ENCODE peak calls at places on chromosomes 1 and 21, in seven cellular contexts. N, P, Z, Y, X, B and J are unnamed samples.
A peak's percentile ranks its signal among the peaks of the same experiment; 100 is the strongest.

GRCh38 chr1:154478639-154479038 is 23.4 kb upstream of the TDRD10 start:
- DNase-seq in N (no peak), P (peak; percentile 34), Z (peak; percentile 13), Y (no peak), X (no peak), B (no peak), J (no peak)

GRCh38 chr1:27656157-27656893 is 15.7 kb downstream of the IFI6 start:
- DNase-seq in N (peak; percentile 94), P (peak; percentile 77), Z (peak; percentile 67), Y (peak; percentile 89), X (peak; percentile 77), B (no peak), J (no peak)

GRCh38 chr1:10074059-10074854 is 41.5 kb downstream of the UBE4B start:
- DNase-seq in N (peak; percentile 17), P (peak; percentile 98), Z (peak; percentile 98), Y (no peak), X (no peak), B (peak; percentile 42), J (no peak)

GRCh38 chr1:1946540-1946939 is 27.5 kb upstream of the TMEM52 start:
- DNase-seq in N (no peak), P (peak; percentile 7), Z (no peak), Y (no peak), X (no peak), B (no peak), J (no peak)

GRCh38 chr1:15799928-15800835 is 7.3 kb downstream of the UQCRHL start:
- DNase-seq in N (peak; percentile 96), P (peak; percentile 31), Z (peak; percentile 65), Y (peak; percentile 79), X (peak; percentile 62), B (peak; percentile 99), J (no peak)

GRCh38 chr1:84675106-84675505 is 15.2 kb downstream of the SSX2IP start:
- DNase-seq in N (no peak), P (peak; percentile 50), Z (peak; percentile 15), Y (no peak), X (no peak), B (no peak), J (no peak)

GRCh38 chr21:44496900-44497550 is 41.7 kb downstream of the LRRC3 start:
- DNase-seq in N (no peak), P (no peak), Z (no peak), Y (no peak), X (no peak), B (no peak), J (no peak)

GRCh38 chr1:94929351-94929814 is 2.5 kb upstream of the CNN3 start:
- DNase-seq in N (no peak), P (no peak), Z (peak; percentile 57), Y (no peak), X (no peak), B (no peak), J (no peak)

GRCh38 chr1:150683914-150684313 is 13.0 kb downstream of the GOLPH3L start:
- DNase-seq in N (peak; percentile 70), P (no peak), Z (no peak), Y (no peak), X (no peak), B (no peak), J (no peak)

GRCh38 chr1:212752934-212753497 is 38.6 kb downstream of the NSL1 start:
- DNase-seq in N (no peak), P (no peak), Z (peak; percentile 62), Y (no peak), X (no peak), B (no peak), J (no peak)

GRCh38 chr1:25529518-25530347 is 13.7 kb upstream of the LDLRAP1 start:
- DNase-seq in N (no peak), P (no peak), Z (no peak), Y (no peak), X (no peak), B (peak; percentile 31), J (no peak)

GRCh38 chr21:42012763-42013329 is 2.7 kb upstream of the ZBTB21 start:
- DNase-seq in N (no peak), P (no peak), Z (no peak), Y (no peak), X (peak; percentile 20), B (peak; percentile 41), J (no peak)

GRCh38 chr21:42734323-42734971 is 81.0 kb downstream of the PDE9A start:
- DNase-seq in N (no peak), P (no peak), Z (no peak), Y (no peak), X (no peak), B (no peak), J (no peak)

GRCh38 chr1:47631596-47631995 is 193.8 kb downstream of the FOXD2 start:
- DNase-seq in N (no peak), P (no peak), Z (no peak), Y (no peak), X (no peak), B (no peak), J (no peak)

GRCh38 chr1:157288006-157288405 is 149.8 kb upstream of the ETV3 start:
- DNase-seq in N (no peak), P (no peak), Z (no peak), Y (peak; percentile 7), X (peak; percentile 4), B (no peak), J (no peak)

DNA sequence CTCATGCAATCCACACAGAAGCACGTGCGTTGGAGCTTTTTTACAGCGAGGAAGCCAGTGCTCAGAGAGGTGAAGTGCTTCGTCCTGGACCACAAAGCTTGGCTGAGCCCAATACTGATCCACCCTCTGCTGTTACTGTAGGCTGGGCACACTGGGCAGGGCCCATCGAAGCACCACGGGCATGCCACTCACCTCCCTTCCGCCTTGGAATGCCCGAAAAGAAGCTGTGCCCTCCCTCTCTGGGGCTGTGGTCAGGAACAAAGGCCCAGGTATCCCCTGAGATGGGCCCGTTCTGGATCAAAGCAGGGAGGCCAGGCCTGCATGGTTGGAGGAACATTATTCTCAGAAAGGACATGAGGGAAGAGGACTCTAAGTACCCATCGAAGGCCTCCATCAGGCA is 206.7 kb upstream of the C1orf174 start:
- DNase-seq in N (no peak), P (no peak), Z (no peak), Y (no peak), X (no peak), B (no peak), J (no peak)
- H3K27ac ChIP-seq in N (no peak overlapping the region), P (no peak overlapping the region), Z (no peak overlapping the region), Y (no peak overlapping the region), X (no peak overlapping the region), B (no peak overlapping the region), J (no peak overlapping the region)

GRCh38 chr1:66302810-66303209 is 231.1 kb upstream of the SGIP1 start:
- DNase-seq in N (no peak), P (peak; percentile 49), Z (no peak), Y (no peak), X (no peak), B (no peak), J (no peak)

GRCh38 chr1:66300986-66301451 is 232.9 kb upstream of the SGIP1 start:
- DNase-seq in N (no peak), P (peak; percentile 59), Z (peak; percentile 67), Y (no peak), X (no peak), B (no peak), J (no peak)

GRCh38 chr1:66298427-66298826 is 235.5 kb upstream of the SGIP1 start:
- DNase-seq in N (no peak), P (no peak), Z (no peak), Y (no peak), X (no peak), B (no peak), J (no peak)

GRCh38 chr1:66302184-66302742 is 231.7 kb upstream of the SGIP1 start:
- DNase-seq in N (no peak), P (no peak), Z (no peak), Y (no peak), X (no peak), B (no peak), J (no peak)

DNA sequence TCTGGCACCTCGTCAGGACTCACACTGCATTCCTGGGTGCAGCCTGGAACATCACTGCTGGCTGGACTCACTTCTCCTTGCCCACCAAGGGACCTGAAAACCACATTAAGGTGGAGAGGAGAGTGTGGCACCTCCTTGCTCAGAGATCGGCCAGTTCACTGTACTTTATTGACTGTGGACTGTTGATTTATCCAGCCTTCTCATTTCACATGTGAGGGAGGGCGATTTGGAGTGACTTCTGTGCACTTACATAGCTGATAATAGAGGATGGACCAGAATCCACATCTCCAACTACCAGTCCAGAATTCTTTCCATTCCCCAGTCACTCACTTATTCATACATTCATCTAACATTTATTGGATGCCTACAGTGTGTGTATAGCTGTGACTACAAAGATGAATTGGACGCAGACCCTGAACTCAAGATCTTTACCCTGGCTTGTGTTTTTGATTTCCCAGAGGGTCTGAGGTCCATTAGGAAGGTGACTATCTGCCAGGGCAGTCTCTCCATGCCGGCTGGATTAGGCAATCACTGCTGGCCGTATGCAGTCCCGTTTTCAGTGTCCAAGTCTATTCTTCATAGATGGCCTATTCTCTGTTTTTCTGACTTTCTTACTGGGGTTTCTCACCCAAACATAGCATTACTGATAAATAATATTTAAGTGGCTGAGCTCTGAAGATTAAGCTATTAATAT is 233.5 kb upstream of the SGIP1 start:
- DNase-seq in N (no peak), P (no peak), Z (no peak), Y (no peak), X (no peak), B (no peak), J (no peak)
- H3K4ac ChIP-seq in N (no peak overlapping the region), P (peak overlapping the region; percentile 38), Z (no peak overlapping the region), Y (no peak overlapping the region), X (no peak overlapping the region), B (no peak overlapping the region), J (no peak overlapping the region)

GRCh38 chr1:219298581-219299148 is 125.0 kb downstream of the LYPLAL1 start:
- DNase-seq in N (no peak), P (peak; percentile 69), Z (peak; percentile 68), Y (no peak), X (no peak), B (peak; percentile 54), J (no peak)

GRCh38 chr1:219299420-219299819 is 125.7 kb downstream of the LYPLAL1 start:
- DNase-seq in N (no peak), P (no peak), Z (no peak), Y (no peak), X (no peak), B (no peak), J (no peak)

GRCh38 chr1:219294251-219294650 is 120.6 kb downstream of the LYPLAL1 start:
- DNase-seq in N (no peak), P (no peak), Z (no peak), Y (no peak), X (no peak), B (no peak), J (no peak)

GRCh38 chr1:219296430-219296850 is 122.8 kb downstream of the LYPLAL1 start:
- DNase-seq in N (no peak), P (peak; percentile 68), Z (no peak), Y (no peak), X (no peak), B (no peak), J (no peak)

DNA sequence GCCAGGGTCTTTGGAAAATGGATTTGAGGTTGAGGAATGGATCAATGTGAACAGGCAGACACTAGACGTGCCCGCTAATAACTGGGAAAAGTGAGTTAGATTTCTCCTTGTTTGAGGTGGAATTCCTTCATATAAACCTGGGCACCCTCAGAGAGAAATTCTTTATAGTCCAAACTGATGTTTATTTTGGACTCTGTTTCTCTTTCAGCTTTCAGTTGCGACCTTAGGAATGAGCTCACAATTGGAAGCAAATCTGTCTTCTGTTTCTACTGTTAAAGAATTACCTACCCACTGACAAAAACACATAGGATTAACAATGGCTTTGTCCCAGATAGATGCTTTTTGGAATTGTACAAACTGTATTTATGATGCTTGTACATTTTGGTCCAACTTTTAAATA is 123.2 kb downstream of the LYPLAL1 start:
- DNase-seq in N (no peak), P (no peak), Z (no peak), Y (no peak), X (no peak), B (no peak), J (no peak)
- H3K27ac ChIP-seq in N (no peak overlapping the region), P (peak overlapping the region; percentile 87), Z (peak overlapping the region; percentile 79), Y (no peak overlapping the region), X (no peak overlapping the region), B (no peak overlapping the region), J (no peak overlapping the region)

GRCh38 chr1:204495078-204495753 is 611 bp upstream of the PIK3C2B start:
- DNase-seq in N (peak; percentile 31), P (no peak), Z (no peak), Y (no peak), X (no peak), B (peak; percentile 15), J (no peak)
- H3K4ac ChIP-seq in N (no peak overlapping the region), P (no peak overlapping the region), Z (no peak overlapping the region), Y (no peak overlapping the region), X (no peak overlapping the region), B (peak overlapping the region; percentile 9), J (no peak overlapping the region)